ENCODE peak calls at places on chromosomes 4 and X, in ten cellular contexts. I is PC-3, A is prostate gland, C is astrocyte of the spinal cord, R is stomach, E is vagina, V is A549, X is esophagus squamous epithelium, D is fibroblast of lung, Z is IMR-90. H is an unnamed sample.
A peak's percentile ranks its signal among the peaks of the same experiment; 100 is the strongest.

GRCh38 chr4:172892300-172892699 is 276.3 kb upstream of the GALNT7 start:
- DNase-seq in D (no peak), Z (peak; percentile 3), A (no peak), C (peak; percentile 3), I (peak; percentile 52), R (no peak), X (no peak), E (no peak), V (peak; percentile 35), H (no peak)

GRCh38 chrX:105658136-105658535 is 164.2 kb upstream of the NRK start:
- DNase-seq in E (no peak), V (no peak), I (peak; percentile 35), Z (no peak), D (peak; percentile 11), C (peak; percentile 5), R (no peak), A (no peak), X (no peak), H (no peak)

GRCh38 chr4:141058739-141059507 is 74.3 kb downstream of the RNF150 start:
- DNase-seq in I (peak; percentile 15), D (peak; percentile 90), X (no peak), Z (peak; percentile 94), E (no peak), R (no peak), C (peak; percentile 69), V (no peak), A (no peak), H (no peak)

GRCh38 chrX:70079870-70080269 is 17.6 kb downstream of the OTUD6A start:
- DNase-seq in C (no peak), X (no peak), D (no peak), E (no peak), A (no peak), R (no peak), V (no peak), Z (no peak), I (peak; percentile 20), H (no peak)

GRCh38 chrX:700936-701335 is 70.3 kb downstream of the SHOX start:
- DNase-seq in Z (no peak), R (no peak), C (no peak), A (no peak), D (no peak), V (no peak), I (no peak), X (no peak), E (no peak), H (no peak)

GRCh38 chrX:154002215-154002719 is 17.4 kb downstream of the IRAK1 start:
- DNase-seq in V (peak; percentile 70), Z (peak; percentile 61), A (no peak), D (peak; percentile 80), R (no peak), C (peak; percentile 71), E (no peak), X (no peak), I (peak; percentile 9), H (peak; percentile 93)

GRCh38 chr4:82989567-82990429 is 20.8 kb downstream of the LIN54 start:
- DNase-seq in D (peak; percentile 19), E (no peak), X (no peak), R (no peak), C (peak; percentile 41), Z (peak; percentile 31), V (no peak), A (no peak), I (no peak), H (peak; percentile 79)

GRCh38 chrX:140733766-140734342 is 24.3 kb downstream of the LINC00632 start:
- DNase-seq in R (no peak), X (no peak), Z (peak; percentile 57), I (peak; percentile 59), C (peak; percentile 45), E (no peak), D (peak; percentile 29), A (peak; percentile 3), V (peak; percentile 56), H (peak; percentile 76)

GRCh38 chr4:27638163-27638915 is 777.7 kb downstream of the STIM2 start:
- DNase-seq in Z (no peak), E (no peak), A (no peak), C (no peak), I (peak; percentile 37), X (no peak), V (no peak), R (no peak), D (peak; percentile 5), H (no peak)

GRCh38 chrX:103685396-103685795 is 1.1 kb downstream of the MORF4L2 start:
- DNase-seq in A (no peak), R (no peak), Z (no peak), C (peak; percentile 13), X (no peak), I (no peak), E (no peak), D (no peak), V (peak; percentile 12), H (no peak)

GRCh38 chr4:1402021-1402515 is 4.2 kb downstream of the NKX1-1 start:
- DNase-seq in X (no peak), V (no peak), I (no peak), C (no peak), A (no peak), D (no peak), R (peak; percentile 9), Z (no peak), E (no peak), H (no peak)

GRCh38 chr4:149293233-149293632 is 522.4 kb downstream of the IQCM start:
- DNase-seq in C (no peak), R (no peak), X (no peak), Z (no peak), I (no peak), D (peak; percentile 27), E (no peak), V (no peak), A (no peak), H (no peak)

GRCh38 chrX:48538641-48539344 is 721 bp upstream of the TBC1D25 start:
- DNase-seq in I (no peak), V (no peak), D (no peak), C (no peak), R (no peak), E (no peak), X (no peak), A (no peak), Z (no peak), H (no peak)

DNA sequence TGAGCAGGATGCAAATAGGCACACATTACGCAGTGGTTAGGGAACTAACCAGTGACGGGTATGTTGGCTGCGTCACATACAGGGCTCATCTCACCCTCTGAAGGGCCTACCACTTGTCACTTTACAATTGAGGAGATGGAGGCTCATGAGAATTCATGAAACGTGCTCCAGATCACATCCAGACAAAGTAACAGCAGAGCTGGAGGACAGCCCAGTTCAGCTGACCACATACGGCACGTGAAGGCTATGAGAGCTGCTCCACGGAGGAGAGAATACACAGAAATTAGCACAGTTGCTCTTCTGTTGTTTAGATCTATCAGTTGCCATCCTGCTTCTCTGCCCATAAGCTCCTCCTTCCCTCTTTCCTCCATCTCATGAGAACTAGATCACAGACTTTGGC is 78.4 kb downstream of the FAM9B start:
- DNase-seq in R (no peak), X (no peak), D (no peak), A (no peak), V (no peak), I (no peak), Z (no peak), E (no peak), C (no peak), H (no peak)
- H3K4me3 ChIP-seq in R (no peak overlapping the region), X (no peak overlapping the region), D (no peak overlapping the region), A (no peak overlapping the region), V (no peak overlapping the region), I (no peak overlapping the region), Z (no peak overlapping the region), E (no peak overlapping the region), C (no peak overlapping the region), H (no peak overlapping the region)

DNA sequence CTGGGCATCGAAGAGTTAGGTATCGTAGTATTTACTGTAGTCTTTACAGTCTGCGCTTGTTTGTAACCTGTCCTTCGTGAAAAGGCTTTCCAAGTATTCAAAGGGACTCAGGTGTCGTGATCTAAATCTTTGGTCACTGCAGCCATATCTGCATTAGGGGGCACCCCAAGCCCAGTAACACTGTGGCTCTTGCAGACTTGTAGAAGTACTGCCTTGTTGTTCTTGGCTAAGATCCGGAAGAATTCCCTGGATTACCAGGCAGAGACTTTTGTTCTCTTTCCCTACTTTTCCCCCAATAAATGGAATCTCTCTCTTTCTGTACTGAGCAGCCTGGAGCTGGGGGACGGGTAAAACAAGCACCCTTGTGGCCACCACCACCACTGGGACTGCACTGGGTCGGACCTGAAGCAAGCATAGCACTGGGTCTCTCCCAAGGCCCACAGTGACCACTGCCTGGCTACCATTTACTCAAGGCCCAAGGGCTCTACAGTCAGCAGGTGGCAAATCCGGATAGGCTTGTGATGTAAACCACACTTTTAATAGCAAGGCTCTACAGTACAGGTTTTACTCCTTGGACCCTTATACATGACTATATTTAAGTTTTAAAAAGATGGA is 12.0 kb downstream of the CXorf58 start:
- DNase-seq in C (no peak), V (no peak), D (peak; percentile 19), X (no peak), Z (no peak), R (no peak), I (no peak), E (no peak), A (no peak), H (no peak)
- TF ChIP-seq CTCF in C (no peak), V (no peak), D (no peak), X (no peak), Z (no peak), R (no peak), I (no peak), E (no peak), A (no peak), H (no peak)

DNA sequence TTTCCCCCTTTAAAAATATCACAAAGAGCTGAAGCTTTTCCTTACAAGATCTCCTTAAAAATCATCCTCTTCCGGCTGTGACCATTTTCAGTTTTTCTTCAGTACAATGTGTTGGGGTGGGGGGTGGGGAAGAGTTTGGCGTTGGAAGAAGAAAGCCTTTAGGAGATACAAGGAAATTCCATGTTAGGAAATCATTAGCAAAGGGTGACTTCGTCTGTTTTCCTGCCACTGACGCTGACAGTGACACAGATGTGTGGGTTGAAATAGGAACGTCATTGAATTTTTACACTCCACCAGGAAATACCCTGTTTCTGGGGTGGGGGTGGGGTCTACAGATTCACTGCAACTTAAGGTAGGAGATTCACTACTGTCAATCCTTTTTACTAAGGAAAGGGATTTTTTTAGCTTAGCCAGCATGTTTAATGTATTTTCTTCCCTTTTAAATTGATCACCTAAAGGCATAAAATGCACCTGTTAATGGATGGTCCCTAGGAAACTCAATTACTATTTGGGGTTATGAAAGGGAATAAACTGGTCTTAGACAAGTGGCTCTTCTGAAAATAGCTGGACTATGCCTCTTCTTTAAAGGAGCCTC is 3.9 kb downstream of the MAMLD1 start:
- DNase-seq in A (no peak), D (peak; percentile 68), E (no peak), R (no peak), I (peak; percentile 39), V (peak; percentile 77), Z (peak; percentile 79), X (no peak), C (peak; percentile 35), H (peak; percentile 77)
- H3K4me3 ChIP-seq in A (no peak overlapping the region), D (peak overlapping the region; percentile 52), E (peak overlapping the region; percentile 52), R (peak overlapping the region; percentile 67), I (peak overlapping the region; percentile 91), V (peak overlapping the region; percentile 66), Z (peak overlapping the region; percentile 83), X (peak overlapping the region; percentile 51), C (peak overlapping the region; percentile 50), H (peak overlapping the region; percentile 78)

DNA sequence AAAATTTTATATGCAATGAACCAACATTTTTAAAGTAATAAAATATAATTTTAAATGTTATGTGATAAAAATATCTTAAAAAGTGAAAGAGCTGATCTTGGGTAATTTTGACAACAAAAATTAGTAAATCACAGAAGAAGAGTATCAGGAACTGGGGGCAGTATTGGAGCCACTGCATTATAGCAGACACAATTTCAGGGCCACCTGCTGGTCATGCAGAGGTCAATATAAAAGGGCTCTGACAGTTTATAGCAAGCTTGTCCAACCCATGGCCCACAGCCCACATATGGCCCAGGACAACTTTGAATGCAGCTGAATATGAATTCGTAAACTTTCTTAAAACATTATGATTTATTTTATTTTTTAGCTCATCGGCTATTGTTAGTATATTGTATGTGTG is 13.0 kb upstream of the LEF1 start:
- DNase-seq in X (no peak), R (no peak), V (no peak), D (no peak), Z (no peak), A (no peak), E (no peak), I (no peak), C (no peak), H (no peak)
- TF ChIP-seq CTCF in X (no peak), R (no peak), V (peak; percentile 12), D (no peak), Z (no peak), A (no peak), E (no peak), I (peak; percentile 35), C (no peak), H (no peak)